ENCODE peak calls at places on chromosomes 5 and 9, in six cellular contexts. P is spleen, V is GM12892, D is transverse colon, X is stomach, L is H1. U is an unnamed sample.

GRCh38 chr9:135907006-135907434 is 326 bp downstream of the CAMSAP1 start:
- DNase-seq in X (no peak), L (no peak), D (peak), V (no peak), P (peak), U (no peak)

GRCh38 chr9:75239176-75239575 is 150.9 kb downstream of the OSTF1 start:
- DNase-seq in X (peak), P (no peak), D (no peak), V (no peak), L (no peak), U (no peak)

GRCh38 chr9:108553111-108553635 is 302.6 kb downstream of the ACTL7B start:
- DNase-seq in V (no peak), P (no peak), L (no peak), X (no peak), D (no peak), U (no peak)

GRCh38 chr5:151020304-151021031 is at the start of gene GPX3:
- DNase-seq in V (peak), L (peak), X (peak), P (peak), D (peak), U (peak)

GRCh38 chr5:82298668-82299067 is 20.5 kb upstream of the RPS23 start:
- DNase-seq in L (no peak), X (no peak), V (no peak), P (no peak), D (no peak), U (no peak)

GRCh38 chr5:134063421-134063820 is 51.1 kb upstream of the TCF7 start:
- DNase-seq in V (no peak), X (no peak), P (peak), L (no peak), D (no peak), U (no peak)

GRCh38 chr9:125932012-125932411 is 184.8 kb downstream of the PBX3 start:
- DNase-seq in L (no peak), X (no peak), P (no peak), D (peak), V (no peak), U (no peak)

GRCh38 chr5:11319851-11320580 is 559.0 kb upstream of the DAP start:
- DNase-seq in P (no peak), V (no peak), X (no peak), L (no peak), D (no peak), U (no peak)

GRCh38 chr5:43631182-43631910 is 28.4 kb downstream of the NNT start:
- DNase-seq in D (peak), P (no peak), L (peak), X (peak), V (no peak), U (no peak)

GRCh38 chr5:134846641-134846960 is 833 bp downstream of the C5orf24 start:
- DNase-seq in V (no peak), L (no peak), D (peak), P (no peak), X (no peak), U (no peak)

GRCh38 chr5:83957188-83957587 is 236.5 kb upstream of the HAPLN1 start:
- DNase-seq in D (no peak), V (no peak), P (no peak), L (no peak), X (no peak), U (no peak)

GRCh38 chr5:145464194-145464593 is 370.9 kb downstream of the PRELID2 start:
- DNase-seq in V (no peak), D (no peak), P (no peak), X (no peak), L (no peak), U (no peak)

GRCh38 chr5:91957671-91958070 is 574.6 kb upstream of the ARRDC3 start:
- DNase-seq in P (no peak), L (no peak), D (no peak), V (no peak), X (no peak), U (no peak)

GRCh38 chr5:61347088-61347487 is 15.0 kb downstream of the ZSWIM6 start:
- DNase-seq in V (no peak), D (no peak), L (no peak), X (no peak), P (no peak), U (no peak)

GRCh38 chr9:124312290-124313265 is 54.8 kb downstream of the NEK6 start:
- DNase-seq in P (no peak), V (no peak), X (no peak), L (no peak), D (no peak), U (no peak)

GRCh38 chr9:12723409-12724028 is 30.3 kb downstream of the TYRP1 start:
- DNase-seq in L (no peak), V (no peak), P (no peak), D (no peak), X (no peak), U (no peak)

GRCh38 chr5:139862313-139862712 is 66.7 kb downstream of the PSD2 start:
- DNase-seq in D (no peak), P (no peak), V (no peak), L (no peak), X (no peak), U (no peak)

GRCh38 chr5:136457390-136458094 is 92.2 kb upstream of the TRPC7 start:
- DNase-seq in D (no peak), P (no peak), X (peak), L (no peak), V (no peak), U (no peak)

GRCh38 chr5:93092349-93093105 is 488.5 kb downstream of the NR2F1-AS1 start:
- DNase-seq in V (no peak), L (no peak), P (no peak), X (no peak), D (no peak), U (no peak)

GRCh38 chr9:115213777-115214428 is 95.9 kb upstream of the TNC start:
- DNase-seq in V (no peak), P (no peak), L (no peak), D (no peak), X (no peak), U (no peak)

GRCh38 chr5:1103505-1104326 is 8.1 kb downstream of the SLC12A7 start:
- DNase-seq in X (peak), V (no peak), P (peak), L (no peak), D (peak), U (no peak)

GRCh38 chr5:95810305-95811125 is 12.0 kb downstream of the GLRX start:
- DNase-seq in D (no peak), L (no peak), V (no peak), P (no peak), X (no peak), U (no peak)

GRCh38 chr5:124888622-124889521 is 142.4 kb upstream of the ZNF608 start:
- DNase-seq in P (no peak), X (no peak), D (no peak), L (no peak), V (no peak), U (no peak)

GRCh38 chr5:112668016-112668415 is 69.7 kb upstream of the APC start:
- DNase-seq in D (no peak), L (no peak), P (no peak), X (no peak), V (no peak), U (no peak)

GRCh38 chr5:1252681-1253080 is 27.5 kb downstream of the SLC6A18 start:
- DNase-seq in L (no peak), D (no peak), V (no peak), X (no peak), P (no peak), U (no peak)

GRCh38 chr9:122498883-122499288 is 11.7 kb upstream of the OR1J2 start:
- DNase-seq in L (peak), D (no peak), X (no peak), V (no peak), P (no peak), U (no peak)

GRCh38 chr5:149047462-149047861 is 15.4 kb downstream of the SH3TC2 start:
- DNase-seq in V (no peak), X (no peak), P (no peak), D (no peak), L (no peak), U (no peak)
- TF ChIP-seq POLR2A in V (no peak), X (no peak), P (no peak), D (no peak), L (no peak), U (no peak)

DNA sequence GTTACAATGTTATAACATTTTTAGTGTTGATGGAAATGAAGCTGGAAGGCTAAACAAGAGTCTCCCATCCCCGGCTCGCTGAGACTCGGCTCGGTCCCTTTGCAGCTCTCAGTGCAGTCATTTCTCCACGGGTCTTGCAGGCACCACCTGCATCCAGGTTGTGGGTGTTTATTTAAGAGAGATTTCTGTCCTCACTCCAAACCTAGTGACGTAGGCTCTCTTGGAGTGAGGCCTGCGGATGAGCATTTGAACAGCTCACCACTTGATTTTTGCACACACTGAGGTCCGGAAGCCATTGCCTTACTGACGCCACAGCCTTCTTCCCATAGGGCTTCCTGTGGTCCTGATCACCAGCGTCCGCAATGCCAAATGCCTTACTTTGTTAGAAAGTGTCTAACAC is 197.7 kb upstream of the OTULINL start:
- DNase-seq in L (no peak), P (no peak), V (no peak), D (no peak), X (no peak), U (no peak)
- TF ChIP-seq POLR2AphosphoS5 in L (no peak), P (no peak), V (no peak), D (no peak), X (no peak), U (no peak)

DNA sequence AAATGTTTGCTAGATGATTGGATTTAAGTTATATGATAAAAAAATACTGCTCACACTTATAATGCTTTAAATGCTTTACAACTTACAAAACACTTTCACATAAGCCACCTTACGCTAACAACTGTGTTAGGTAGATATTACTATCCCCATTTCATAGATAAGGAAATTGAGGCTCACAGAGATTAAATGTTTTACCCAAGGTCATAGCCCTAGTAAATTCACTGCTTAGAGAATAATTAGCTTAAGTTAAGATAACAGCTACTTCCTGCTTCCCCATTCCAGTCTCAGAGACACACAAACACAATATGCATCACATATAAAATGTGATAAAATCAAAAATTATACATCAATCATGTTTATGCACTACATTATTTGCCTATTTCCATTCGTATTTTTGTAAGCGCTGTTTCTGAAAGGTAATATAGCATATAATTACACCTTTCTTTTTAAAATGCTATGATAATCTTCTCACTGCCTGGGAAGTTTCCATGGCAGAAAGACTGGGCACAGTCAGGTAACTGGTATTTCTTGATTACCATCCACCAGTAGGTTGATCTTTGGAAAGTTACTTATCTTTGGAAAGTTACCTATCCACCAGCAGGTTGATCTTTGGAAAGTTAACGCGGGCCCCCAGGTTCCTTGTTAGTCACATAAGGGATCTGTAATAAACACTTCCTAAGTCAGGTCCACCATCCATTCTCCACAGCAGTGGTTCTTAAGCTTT is 101.1 kb downstream of the NFIB start:
- DNase-seq in D (no peak), V (no peak), L (no peak), P (no peak), X (no peak), U (no peak)
- TF ChIP-seq POLR2A in D (no peak), V (no peak), L (no peak), P (no peak), X (no peak), U (no peak)

GRCh38 chr9:116905131-116905724 is 218.1 kb downstream of the TRIM32 start:
- DNase-seq in D (no peak), X (no peak), V (no peak), L (no peak), P (no peak), U (no peak)
- TF ChIP-seq POLR2AphosphoS5 in D (no peak), X (no peak), V (no peak), L (no peak), P (no peak), U (no peak)

DNA sequence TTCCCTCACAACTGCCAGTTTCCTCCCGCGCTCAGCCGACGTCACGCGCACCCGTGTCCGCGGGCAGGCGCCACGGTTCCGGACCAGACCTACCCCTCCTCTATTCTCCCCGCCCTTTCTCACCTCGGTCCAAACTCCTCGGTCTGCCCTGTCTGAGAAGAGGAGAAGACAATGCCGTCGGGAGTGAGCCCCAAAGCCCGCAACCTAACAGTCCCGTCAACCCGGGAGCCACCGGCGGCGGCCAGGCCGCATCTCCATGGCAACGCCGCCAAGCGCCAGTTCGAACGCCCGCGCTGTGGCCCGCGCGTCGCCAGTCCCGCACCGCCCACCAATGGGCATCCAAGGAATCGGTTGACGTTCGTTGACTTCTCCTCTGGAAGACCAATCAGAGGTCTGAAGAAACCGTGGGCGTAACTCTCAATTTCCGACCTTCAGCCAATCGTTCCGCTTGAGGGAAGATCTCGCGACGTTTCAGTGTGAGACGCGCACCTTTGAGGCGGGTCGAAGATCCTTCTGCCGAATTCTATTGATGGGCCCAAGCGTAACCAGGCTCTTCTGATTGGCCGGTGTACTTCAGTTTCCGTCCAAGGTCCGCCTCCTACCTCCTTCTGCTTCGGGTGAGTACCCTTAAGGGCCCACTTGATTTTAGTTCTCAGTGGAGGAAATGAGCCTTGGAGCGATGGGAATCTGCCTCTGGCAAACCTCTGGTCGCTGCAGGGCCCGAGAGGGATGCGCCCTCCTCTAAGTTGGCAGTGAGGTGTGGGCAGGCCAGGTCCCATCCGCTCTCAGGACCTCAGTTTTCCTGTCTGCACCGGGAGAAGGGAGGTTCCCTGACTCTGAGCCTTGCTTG is at the start of the genes KIF24 and NUDT2:
- DNase-seq in P (peak), V (peak), D (peak), L (peak), X (peak), U (peak)
- TF ChIP-seq POLR2A in P (no peak), V (peak), D (peak), L (peak), X (no peak), U (no peak)

DNA sequence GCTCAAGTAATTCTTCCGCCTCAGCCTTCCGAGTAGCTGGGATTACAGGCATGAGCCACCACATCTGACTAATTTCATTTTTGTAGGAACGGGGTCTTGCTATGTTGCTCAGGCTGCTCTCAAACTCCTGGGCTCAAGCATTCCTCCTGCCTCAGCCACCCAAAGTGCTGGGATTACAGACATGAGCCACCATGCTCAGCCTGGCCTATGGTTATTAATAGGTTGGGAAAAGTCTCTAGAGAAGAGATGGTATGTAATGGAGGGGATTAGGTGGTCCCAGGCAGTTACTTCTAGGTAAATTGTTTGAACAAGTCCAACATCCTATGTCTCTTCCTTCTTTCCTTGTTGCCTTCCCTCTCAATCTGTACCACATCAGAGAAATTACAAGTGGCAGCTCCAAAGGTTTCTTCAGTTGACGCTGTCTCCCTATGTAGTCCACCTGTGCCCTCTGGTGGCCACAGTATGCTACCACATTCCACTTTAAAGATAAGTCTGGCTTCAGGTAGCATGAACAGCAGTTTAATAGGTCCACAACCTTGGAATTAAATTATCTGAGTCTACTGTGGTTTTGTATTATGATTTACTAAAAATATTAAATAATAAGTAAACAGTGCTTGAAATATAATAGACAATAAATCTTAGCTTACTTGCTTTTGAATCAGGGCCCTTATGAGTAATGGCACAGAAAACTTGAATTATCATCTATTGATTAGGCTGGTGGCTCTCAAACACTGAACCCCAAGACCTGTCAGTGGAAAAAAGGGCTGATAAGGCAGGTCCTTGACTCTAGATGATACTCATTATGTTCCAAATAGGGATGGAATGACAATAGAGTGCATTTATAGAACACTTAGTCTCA is 9.7 kb downstream of the TIGD6 start:
- DNase-seq in D (peak), P (peak), X (peak), V (peak), L (peak), U (no peak)
- TF ChIP-seq POLR2AphosphoS5 in D (no peak), P (no peak), X (no peak), V (no peak), L (no peak), U (no peak)